ENCODE peak calls at places on chromosome 17, in six cellular contexts. One of them, this sample, is unnamed.

GRCh38 chr17:55266051-55266957 is 1.5 kb downstream of the HLF start:
- DNase-seq in A549: no peak
- DNase-seq in coronary artery: peak
- DNase-seq in mammary epithelial cell: no peak
- DNase-seq in hepatocyte: no peak
- DNase-seq in CD8-positive, alpha-beta T cell: no peak
- DNase-seq in this sample: no peak

GRCh38 chr17:55751720-55752250 is 934 bp downstream of the PCTP start:
- DNase-seq in hepatocyte: peak
- DNase-seq in CD8-positive, alpha-beta T cell: no peak
- DNase-seq in coronary artery: no peak
- DNase-seq in A549: no peak
- DNase-seq in mammary epithelial cell: peak
- DNase-seq in this sample: no peak

GRCh38 chr17:4901648-4902344 is 1.1 kb downstream of the CHRNE start:
- DNase-seq in A549: no peak
- DNase-seq in hepatocyte: no peak
- DNase-seq in CD8-positive, alpha-beta T cell: no peak
- DNase-seq in coronary artery: no peak
- DNase-seq in mammary epithelial cell: no peak
- DNase-seq in this sample: no peak

GRCh38 chr17:75914643-75915265 is 10.1 kb upstream of the MRPL38 start:
- DNase-seq in hepatocyte: no peak
- DNase-seq in coronary artery: no peak
- DNase-seq in A549: no peak
- DNase-seq in CD8-positive, alpha-beta T cell: no peak
- DNase-seq in mammary epithelial cell: no peak
- DNase-seq in this sample: no peak

GRCh38 chr17:72587773-72588511 is 467.1 kb downstream of the SOX9 start:
- DNase-seq in A549: peak
- DNase-seq in hepatocyte: peak
- DNase-seq in CD8-positive, alpha-beta T cell: no peak
- DNase-seq in mammary epithelial cell: peak
- DNase-seq in coronary artery: no peak
- DNase-seq in this sample: peak

GRCh38 chr17:13503526-13503925 is 98.2 kb downstream of the HS3ST3A1 start:
- DNase-seq in A549: no peak
- DNase-seq in CD8-positive, alpha-beta T cell: no peak
- DNase-seq in mammary epithelial cell: no peak
- DNase-seq in coronary artery: no peak
- DNase-seq in hepatocyte: no peak
- DNase-seq in this sample: no peak

GRCh38 chr17:10738516-10739258 is 8.9 kb upstream of the TMEM220 start:
- DNase-seq in mammary epithelial cell: no peak
- DNase-seq in CD8-positive, alpha-beta T cell: no peak
- DNase-seq in coronary artery: no peak
- DNase-seq in hepatocyte: no peak
- DNase-seq in A549: no peak
- DNase-seq in this sample: no peak

GRCh38 chr17:19671433-19671832 is 22.9 kb downstream of the ALDH3A2 start:
- DNase-seq in mammary epithelial cell: no peak
- DNase-seq in A549: no peak
- DNase-seq in coronary artery: no peak
- DNase-seq in CD8-positive, alpha-beta T cell: no peak
- DNase-seq in hepatocyte: no peak
- DNase-seq in this sample: no peak

GRCh38 chr17:28967240-28968135 is 16.2 kb upstream of the PHF12 start:
- DNase-seq in CD8-positive, alpha-beta T cell: no peak
- DNase-seq in A549: no peak
- DNase-seq in hepatocyte: no peak
- DNase-seq in coronary artery: no peak
- DNase-seq in mammary epithelial cell: no peak
- DNase-seq in this sample: no peak

GRCh38 chr17:65001409-65002045 is 55.0 kb downstream of the GNA13 start:
- DNase-seq in hepatocyte: no peak
- DNase-seq in CD8-positive, alpha-beta T cell: no peak
- DNase-seq in coronary artery: no peak
- DNase-seq in mammary epithelial cell: no peak
- DNase-seq in A549: no peak
- DNase-seq in this sample: no peak

GRCh38 chr17:17433260-17433659 is 43.5 kb upstream of the MED9 start:
- DNase-seq in coronary artery: no peak
- DNase-seq in hepatocyte: peak
- DNase-seq in A549: no peak
- DNase-seq in mammary epithelial cell: no peak
- DNase-seq in CD8-positive, alpha-beta T cell: no peak
- DNase-seq in this sample: peak

GRCh38 chr17:9098242-9098641 is 76.9 kb downstream of the NTN1 start:
- DNase-seq in coronary artery: no peak
- DNase-seq in mammary epithelial cell: no peak
- DNase-seq in CD8-positive, alpha-beta T cell: no peak
- DNase-seq in A549: no peak
- DNase-seq in hepatocyte: no peak
- DNase-seq in this sample: no peak

GRCh38 chr17:63291243-63291642 is 154.9 kb downstream of the CYB561 start:
- DNase-seq in hepatocyte: no peak
- DNase-seq in A549: no peak
- DNase-seq in coronary artery: no peak
- DNase-seq in CD8-positive, alpha-beta T cell: no peak
- DNase-seq in mammary epithelial cell: no peak
- DNase-seq in this sample: no peak

GRCh38 chr17:28912281-28912937 is 9.5 kb upstream of the DHRS13 start:
- DNase-seq in CD8-positive, alpha-beta T cell: no peak
- DNase-seq in coronary artery: no peak
- DNase-seq in mammary epithelial cell: no peak
- DNase-seq in hepatocyte: no peak
- DNase-seq in A549: peak
- DNase-seq in this sample: no peak

GRCh38 chr17:68576811-68577551 is 24.2 kb downstream of the FAM20A start:
- DNase-seq in coronary artery: no peak
- DNase-seq in CD8-positive, alpha-beta T cell: no peak
- DNase-seq in A549: no peak
- DNase-seq in mammary epithelial cell: no peak
- DNase-seq in hepatocyte: no peak
- DNase-seq in this sample: peak

GRCh38 chr17:66538776-66539175 is 236.4 kb downstream of the PRKCA start:
- DNase-seq in A549: no peak
- DNase-seq in coronary artery: no peak
- DNase-seq in mammary epithelial cell: no peak
- DNase-seq in CD8-positive, alpha-beta T cell: no peak
- DNase-seq in hepatocyte: no peak
- DNase-seq in this sample: no peak

GRCh38 chr17:21677126-21677910 is 15.0 kb upstream of the KCNJ18 start:
- DNase-seq in hepatocyte: no peak
- DNase-seq in CD8-positive, alpha-beta T cell: no peak
- DNase-seq in coronary artery: peak
- DNase-seq in mammary epithelial cell: no peak
- DNase-seq in A549: no peak
- DNase-seq in this sample: no peak

GRCh38 chr17:57707892-57708291 is 37.2 kb downstream of the CCDC182 start:
- DNase-seq in mammary epithelial cell: no peak
- DNase-seq in CD8-positive, alpha-beta T cell: no peak
- DNase-seq in hepatocyte: peak
- DNase-seq in coronary artery: no peak
- DNase-seq in A549: no peak
- DNase-seq in this sample: no peak

GRCh38 chr17:65794572-65794971 is 233.1 kb upstream of the AXIN2 start:
- DNase-seq in mammary epithelial cell: peak
- DNase-seq in A549: peak
- DNase-seq in hepatocyte: peak
- DNase-seq in coronary artery: no peak
- DNase-seq in CD8-positive, alpha-beta T cell: no peak
- DNase-seq in this sample: peak

GRCh38 chr17:45386180-45386579 is 46.5 kb downstream of the ARHGAP27 start:
- DNase-seq in coronary artery: no peak
- DNase-seq in mammary epithelial cell: no peak
- DNase-seq in hepatocyte: no peak
- DNase-seq in CD8-positive, alpha-beta T cell: no peak
- DNase-seq in A549: no peak
- DNase-seq in this sample: no peak

GRCh38 chr17:73083432-73083831 is 9.1 kb downstream of the SLC39A11 start:
- DNase-seq in A549: no peak
- DNase-seq in coronary artery: no peak
- DNase-seq in CD8-positive, alpha-beta T cell: no peak
- DNase-seq in hepatocyte: no peak
- DNase-seq in mammary epithelial cell: no peak
- DNase-seq in this sample: no peak

GRCh38 chr17:15268465-15268864 is 3.3 kb upstream of the PMP22 start:
- DNase-seq in CD8-positive, alpha-beta T cell: no peak
- DNase-seq in A549: no peak
- DNase-seq in hepatocyte: no peak
- DNase-seq in coronary artery: no peak
- DNase-seq in mammary epithelial cell: no peak
- DNase-seq in this sample: no peak

GRCh38 chr17:45821147-45821546 is 23.5 kb upstream of the SPPL2C start:
- DNase-seq in A549: no peak
- DNase-seq in coronary artery: no peak
- DNase-seq in CD8-positive, alpha-beta T cell: no peak
- DNase-seq in mammary epithelial cell: no peak
- DNase-seq in hepatocyte: no peak
- DNase-seq in this sample: no peak

GRCh38 chr17:56902350-56902749 is 11.5 kb downstream of the TRIM25 start:
- DNase-seq in CD8-positive, alpha-beta T cell: no peak
- DNase-seq in coronary artery: no peak
- DNase-seq in A549: peak
- DNase-seq in hepatocyte: no peak
- DNase-seq in mammary epithelial cell: peak
- DNase-seq in this sample: peak

GRCh38 chr17:64126918-64127317 is 3.0 kb downstream of the ERN1 start:
- DNase-seq in coronary artery: no peak
- DNase-seq in mammary epithelial cell: peak
- DNase-seq in A549: no peak
- DNase-seq in CD8-positive, alpha-beta T cell: no peak
- DNase-seq in hepatocyte: no peak
- DNase-seq in this sample: no peak

GRCh38 chr17:6070895-6071511 is 824 bp downstream of the WSCD1 start:
- DNase-seq in CD8-positive, alpha-beta T cell: no peak
- DNase-seq in hepatocyte: peak
- DNase-seq in A549: peak
- DNase-seq in mammary epithelial cell: no peak
- DNase-seq in coronary artery: no peak
- DNase-seq in this sample: no peak

GRCh38 chr17:62017912-62018311 is 47.2 kb downstream of the MED13 start:
- DNase-seq in CD8-positive, alpha-beta T cell: no peak
- DNase-seq in hepatocyte: no peak
- DNase-seq in A549: no peak
- DNase-seq in mammary epithelial cell: peak
- DNase-seq in coronary artery: no peak
- DNase-seq in this sample: peak

GRCh38 chr17:10062757-10063385 is 135.5 kb downstream of the GAS7 start:
- DNase-seq in mammary epithelial cell: no peak
- DNase-seq in A549: no peak
- DNase-seq in CD8-positive, alpha-beta T cell: no peak
- DNase-seq in hepatocyte: no peak
- DNase-seq in coronary artery: no peak
- DNase-seq in this sample: no peak

GRCh38 chr17:9932481-9932880 is 27.4 kb upstream of the RCVRN start:
- DNase-seq in mammary epithelial cell: no peak
- DNase-seq in CD8-positive, alpha-beta T cell: no peak
- DNase-seq in coronary artery: no peak
- DNase-seq in A549: peak
- DNase-seq in hepatocyte: peak
- DNase-seq in this sample: peak

GRCh38 chr17:79985951-79986391 is 49.7 kb downstream of the TBC1D16 start:
- DNase-seq in A549: no peak
- DNase-seq in mammary epithelial cell: no peak
- DNase-seq in coronary artery: no peak
- DNase-seq in CD8-positive, alpha-beta T cell: no peak
- DNase-seq in hepatocyte: no peak
- DNase-seq in this sample: no peak

GRCh38 chr17:68461122-68461539 is 3.8 kb upstream of the WIPI1 start:
- DNase-seq in A549: no peak
- DNase-seq in coronary artery: no peak
- DNase-seq in CD8-positive, alpha-beta T cell: no peak
- DNase-seq in mammary epithelial cell: no peak
- DNase-seq in hepatocyte: no peak
- DNase-seq in this sample: no peak

DNA sequence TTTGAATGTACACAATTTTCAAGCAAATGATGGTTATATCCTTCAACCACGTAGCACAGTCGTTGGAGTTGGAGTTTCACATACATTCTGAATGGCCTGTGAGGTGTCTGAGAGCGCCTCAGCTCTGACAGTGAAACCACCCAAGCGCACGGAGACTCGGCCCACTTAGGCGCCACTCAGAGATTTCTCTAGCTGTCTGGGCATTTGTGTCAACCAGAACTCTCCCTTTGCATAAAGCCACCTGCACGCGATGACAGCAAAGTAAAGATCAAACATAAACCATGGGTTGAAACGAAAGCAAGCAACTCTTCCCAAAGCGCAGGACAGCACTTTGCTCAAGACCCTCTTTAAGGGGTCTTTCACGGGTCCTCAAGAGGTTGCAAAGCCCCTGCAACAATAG is 543 bp downstream of the SLC6A4 start:
- DNase-seq in hepatocyte: no peak
- DNase-seq in A549: no peak
- DNase-seq in mammary epithelial cell: no peak
- DNase-seq in coronary artery: peak
- DNase-seq in CD8-positive, alpha-beta T cell: no peak
- DNase-seq in this sample: no peak
- H3K4me3 ChIP-seq in hepatocyte: peak
- H3K4me3 ChIP-seq in A549: peak
- H3K4me3 ChIP-seq in mammary epithelial cell: no peak
- H3K4me3 ChIP-seq in coronary artery: peak
- H3K4me3 ChIP-seq in CD8-positive, alpha-beta T cell: peak
- H3K4me3 ChIP-seq in this sample: peak

DNA sequence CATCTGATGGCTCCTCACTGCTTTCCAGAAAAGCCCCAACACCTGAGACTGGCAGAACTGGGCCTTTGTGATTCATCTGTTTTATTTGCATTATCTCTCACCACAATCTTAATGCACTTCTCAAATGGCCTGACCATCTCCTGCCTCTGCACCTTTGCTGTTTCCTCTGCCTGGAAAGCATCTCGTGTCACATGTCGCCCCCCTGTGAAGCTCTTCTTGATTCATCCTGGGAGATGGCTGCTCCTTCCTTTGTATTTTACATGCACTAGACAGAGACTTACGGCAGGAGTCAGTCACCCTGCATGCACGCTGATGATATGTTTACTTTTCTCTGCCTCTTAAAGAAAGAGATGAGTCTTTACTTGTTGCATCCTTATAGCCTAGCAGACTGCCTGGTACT is 30.0 kb downstream of the HNF1B start:
- DNase-seq in A549: peak
- DNase-seq in CD8-positive, alpha-beta T cell: no peak
- DNase-seq in mammary epithelial cell: no peak
- DNase-seq in hepatocyte: no peak
- DNase-seq in coronary artery: no peak
- DNase-seq in this sample: peak
- TF ChIP-seq CTCF in A549: peak
- TF ChIP-seq CTCF in CD8-positive, alpha-beta T cell: no peak
- TF ChIP-seq CTCF in mammary epithelial cell: no peak
- TF ChIP-seq CTCF in hepatocyte: no peak
- TF ChIP-seq CTCF in coronary artery: no peak
- TF ChIP-seq CTCF in this sample: no peak

GRCh38 chr17:42002175-42002791 is 15.0 kb downstream of the DNAJC7 start:
- DNase-seq in hepatocyte: no peak
- DNase-seq in CD8-positive, alpha-beta T cell: no peak
- DNase-seq in coronary artery: no peak
- DNase-seq in A549: no peak
- DNase-seq in mammary epithelial cell: no peak
- DNase-seq in this sample: no peak
- H3K4me3 ChIP-seq in hepatocyte: no peak
- H3K4me3 ChIP-seq in CD8-positive, alpha-beta T cell: no peak
- H3K4me3 ChIP-seq in coronary artery: no peak
- H3K4me3 ChIP-seq in A549: no peak
- H3K4me3 ChIP-seq in mammary epithelial cell: no peak
- H3K4me3 ChIP-seq in this sample: no peak

GRCh38 chr17:38465420-38466345 is 37.4 kb downstream of the ARHGAP23 start:
- DNase-seq in coronary artery: peak
- DNase-seq in mammary epithelial cell: peak
- DNase-seq in A549: peak
- DNase-seq in hepatocyte: no peak
- DNase-seq in CD8-positive, alpha-beta T cell: no peak
- DNase-seq in this sample: peak
- TF ChIP-seq CTCF in coronary artery: no peak
- TF ChIP-seq CTCF in mammary epithelial cell: no peak
- TF ChIP-seq CTCF in A549: no peak
- TF ChIP-seq CTCF in hepatocyte: no peak
- TF ChIP-seq CTCF in CD8-positive, alpha-beta T cell: no peak
- TF ChIP-seq CTCF in this sample: no peak

This sample was measured in cardiac fibroblast.